ENCODE peak calls at places on chromosome 18, in eight cellular contexts. J, P, R, V, F, Y, G and N are unnamed samples.

GRCh38 chr18:79418236-79418635 is 22.5 kb downstream of the NFATC1 start:
- DNase-seq in J (no peak), P (no peak), R (no peak), V (no peak), F (no peak), Y (peak), G (no peak), N (no peak)

GRCh38 chr18:48408727-48409590 is at the start of gene ZBTB7C:
- DNase-seq in J (no peak), P (peak), R (no peak), V (peak), F (no peak), Y (peak), G (no peak), N (peak)

GRCh38 chr18:10094154-10094553 is 180.3 kb downstream of the VAPA start:
- DNase-seq in J (no peak), P (no peak), R (no peak), V (no peak), F (no peak), Y (no peak), G (no peak), N (no peak)

GRCh38 chr18:74517236-74517630 is 17.1 kb upstream of the CNDP1 start:
- DNase-seq in J (no peak), P (no peak), R (no peak), V (no peak), F (no peak), Y (no peak), G (no peak), N (no peak)

GRCh38 chr18:63439334-63439733 is 17.1 kb upstream of the VPS4B start:
- DNase-seq in J (peak), P (no peak), R (no peak), V (peak), F (peak), Y (no peak), G (peak), N (no peak)

GRCh38 chr18:3283908-3284307 is 22.0 kb downstream of the MYL12B start:
- DNase-seq in J (no peak), P (no peak), R (peak), V (no peak), F (no peak), Y (no peak), G (peak), N (no peak)

GRCh38 chr18:37657413-37657965 is 91.9 kb upstream of the CELF4 start:
- DNase-seq in J (no peak), P (no peak), R (no peak), V (no peak), F (no peak), Y (no peak), G (no peak), N (no peak)

GRCh38 chr18:10101729-10102128 is 187.9 kb downstream of the VAPA start:
- DNase-seq in J (no peak), P (no peak), R (no peak), V (no peak), F (no peak), Y (no peak), G (no peak), N (no peak)

GRCh38 chr18:21656402-21656801 is 44.3 kb downstream of the SNRPD1 start:
- DNase-seq in J (peak), P (no peak), R (no peak), V (no peak), F (no peak), Y (no peak), G (no peak), N (no peak)

GRCh38 chr18:45879681-45880655 is 54.5 kb downstream of the SIGLEC15 start:
- DNase-seq in J (peak), P (peak), R (peak), V (peak), F (peak), Y (peak), G (peak), N (peak)

GRCh38 chr18:48913201-48913600 is 37.6 kb downstream of the SMAD7 start:
- DNase-seq in J (no peak), P (peak), R (no peak), V (peak), F (no peak), Y (no peak), G (no peak), N (peak)

GRCh38 chr18:32289480-32290075 is 99.7 kb downstream of the MEP1B start:
- DNase-seq in J (peak), P (no peak), R (peak), V (peak), F (peak), Y (no peak), G (no peak), N (peak)

GRCh38 chr18:49476664-49477411 is 10.2 kb downstream of the C18orf32 start:
- DNase-seq in J (no peak), P (peak), R (no peak), V (no peak), F (peak), Y (no peak), G (no peak), N (no peak)

GRCh38 chr18:74896390-74896991 is 298.8 kb downstream of the ZNF407 start:
- DNase-seq in J (no peak), P (peak), R (no peak), V (peak), F (no peak), Y (no peak), G (no peak), N (peak)

GRCh38 chr18:3794537-3795348 is 344.8 kb downstream of the TGIF1 start:
- DNase-seq in J (peak), P (no peak), R (no peak), V (no peak), F (peak), Y (no peak), G (no peak), N (no peak)

GRCh38 chr18:57859314-57859713 is 56.2 kb upstream of the ATP8B1 start:
- DNase-seq in J (no peak), P (no peak), R (no peak), V (peak), F (peak), Y (no peak), G (no peak), N (no peak)

GRCh38 chr18:8654482-8655451 is 45.5 kb downstream of the RAB12 start:
- DNase-seq in J (peak), P (no peak), R (no peak), V (peak), F (peak), Y (no peak), G (no peak), N (no peak)

GRCh38 chr18:4196358-4196757 is 258.7 kb downstream of the DLGAP1 start:
- DNase-seq in J (no peak), P (no peak), R (no peak), V (no peak), F (no peak), Y (no peak), G (no peak), N (no peak)

GRCh38 chr18:59950215-59950944 is 50.6 kb downstream of the PMAIP1 start:
- DNase-seq in J (no peak), P (no peak), R (no peak), V (peak), F (no peak), Y (no peak), G (no peak), N (no peak)

GRCh38 chr18:79754831-79755351 is 42.8 kb upstream of the KCNG2 start:
- DNase-seq in J (no peak), P (peak), R (no peak), V (no peak), F (no peak), Y (no peak), G (no peak), N (no peak)

GRCh38 chr18:74529811-74530583 is 4.3 kb upstream of the CNDP1 start:
- DNase-seq in J (no peak), P (peak), R (no peak), V (no peak), F (no peak), Y (no peak), G (no peak), N (no peak)

GRCh38 chr18:63848159-63848558 is 39.3 kb upstream of the SERPINB2 start:
- DNase-seq in J (peak), P (no peak), R (no peak), V (peak), F (peak), Y (no peak), G (no peak), N (peak)

GRCh38 chr18:29377346-29377745 is 1200.4 kb upstream of the CDH2 start:
- DNase-seq in J (no peak), P (no peak), R (no peak), V (no peak), F (no peak), Y (no peak), G (no peak), N (no peak)

GRCh38 chr18:66687635-66688034 is 83.7 kb upstream of the CDH19 start:
- DNase-seq in J (no peak), P (no peak), R (no peak), V (no peak), F (no peak), Y (no peak), G (no peak), N (no peak)

GRCh38 chr18:63909870-63910269 is 2.1 kb downstream of the SERPINB10 start:
- DNase-seq in J (no peak), P (no peak), R (no peak), V (no peak), F (no peak), Y (no peak), G (no peak), N (no peak)

GRCh38 chr18:59900222-59901128 is 679 bp downstream of the PMAIP1 start:
- DNase-seq in J (no peak), P (peak), R (no peak), V (peak), F (peak), Y (no peak), G (no peak), N (peak)

GRCh38 chr18:32661486-32662299 is 111.1 kb downstream of the KLHL14 start:
- DNase-seq in J (no peak), P (no peak), R (no peak), V (no peak), F (peak), Y (no peak), G (no peak), N (no peak)

GRCh38 chr18:28108254-28108653 is 68.7 kb downstream of the CDH2 start:
- DNase-seq in J (no peak), P (no peak), R (no peak), V (no peak), F (no peak), Y (no peak), G (no peak), N (no peak)

GRCh38 chr18:76922107-76922506 is 99.8 kb downstream of the ZNF236 start:
- DNase-seq in J (peak), P (peak), R (peak), V (peak), F (peak), Y (peak), G (peak), N (peak)

GRCh38 chr18:45522371-45522770 is 92.9 kb upstream of the SLC14A2 start:
- DNase-seq in J (no peak), P (no peak), R (no peak), V (no peak), F (no peak), Y (no peak), G (no peak), N (no peak)

GRCh38 chr18:22183647-22184161 is 14.3 kb downstream of the GATA6 start:
- DNase-seq in J (no peak), P (no peak), R (no peak), V (no peak), F (no peak), Y (no peak), G (no peak), N (no peak)

GRCh38 chr18:57538614-57539013 is 47.9 kb downstream of the FECH start:
- DNase-seq in J (no peak), P (no peak), R (no peak), V (no peak), F (no peak), Y (no peak), G (no peak), N (no peak)

GRCh38 chr18:63869374-63869773 is 18.1 kb upstream of the SERPINB2 start:
- DNase-seq in J (peak), P (no peak), R (no peak), V (no peak), F (no peak), Y (no peak), G (no peak), N (no peak)